ENCODE peak calls at places on chromosomes 12 and 14, in eight cellular contexts. U, M, W, T, G, D, J and F are unnamed samples.

GRCh38 chr12:4261655-4262054 is 11.9 kb upstream of the CCND2 start:
- DNase-seq in U (no peak), M (no peak), W (no peak), T (no peak), G (no peak), D (no peak), J (no peak), F (no peak)

GRCh38 chr12:113070117-113070906 is 13.8 kb downstream of the DTX1 start:
- DNase-seq in U (peak; percentile 29), M (no peak), W (no peak), T (no peak), G (no peak), D (no peak), J (no peak), F (no peak)

GRCh38 chr12:83147341-83147740 is 460.6 kb downstream of the TMTC2 start:
- DNase-seq in U (no peak), M (no peak), W (no peak), T (no peak), G (no peak), D (no peak), J (no peak), F (no peak)

GRCh38 chr12:119674560-119674959 is 6.6 kb downstream of the PRKAB1 start:
- DNase-seq in U (no peak), M (no peak), W (no peak), T (no peak), G (no peak), D (no peak), J (no peak), F (no peak)

GRCh38 chr14:68359862-68360552 is 432.9 kb downstream of the ZFP36L1 start:
- DNase-seq in U (no peak), M (peak; percentile 66), W (no peak), T (peak; percentile 45), G (no peak), D (peak; percentile 25), J (peak; percentile 87), F (peak; percentile 41)

GRCh38 chr14:53278602-53279506 is 125.7 kb upstream of the DDHD1 start:
- DNase-seq in U (no peak), M (no peak), W (peak; percentile 73), T (peak; percentile 28), G (no peak), D (peak; percentile 31), J (no peak), F (no peak)

GRCh38 chr12:82685721-82686222 is 934 bp upstream of the TMTC2 start:
- DNase-seq in U (peak; percentile 94), M (peak; percentile 93), W (peak; percentile 87), T (peak; percentile 98), G (peak; percentile 88), D (peak; percentile 94), J (peak; percentile 93), F (peak; percentile 98)

GRCh38 chr14:70622111-70622712 is 19.5 kb upstream of the TTC9 start:
- DNase-seq in U (peak; percentile 68), M (no peak), W (peak; percentile 52), T (peak; percentile 53), G (peak; percentile 36), D (peak; percentile 12), J (peak; percentile 68), F (peak; percentile 74)

GRCh38 chr14:32508281-32508680 is 179.2 kb downstream of the AKAP6 start:
- DNase-seq in U (no peak), M (no peak), W (peak; percentile 27), T (peak; percentile 44), G (no peak), D (peak; percentile 55), J (no peak), F (peak; percentile 40)

GRCh38 chr12:19867151-19867550 is 427.9 kb downstream of the AEBP2 start:
- DNase-seq in U (no peak), M (no peak), W (no peak), T (peak; percentile 39), G (no peak), D (no peak), J (no peak), F (no peak)

GRCh38 chr12:26195641-26196423 is 459 bp downstream of the SSPN start:
- DNase-seq in U (no peak), M (peak; percentile 59), W (peak; percentile 70), T (peak; percentile 76), G (peak; percentile 31), D (peak; percentile 52), J (no peak), F (peak; percentile 48)

GRCh38 chr14:22493143-22493542 is 95.9 kb downstream of the DAD1 start:
- DNase-seq in U (no peak), M (no peak), W (no peak), T (no peak), G (no peak), D (no peak), J (no peak), F (no peak)

GRCh38 chr12:116609715-116610114 is 50.5 kb downstream of the MAP1LC3B2 start:
- DNase-seq in U (peak; percentile 20), M (no peak), W (no peak), T (peak; percentile 24), G (no peak), D (no peak), J (peak; percentile 54), F (peak; percentile 44)

GRCh38 chr14:70640938-70641547 is 673 bp upstream of the TTC9 start:
- DNase-seq in U (peak; percentile 55), M (no peak), W (peak; percentile 64), T (peak; percentile 43), G (peak; percentile 24), D (peak; percentile 30), J (no peak), F (peak; percentile 22)

GRCh38 chr14:103232831-103233319 is 101.2 kb upstream of the EIF5 start:
- DNase-seq in U (no peak), M (no peak), W (no peak), T (no peak), G (no peak), D (no peak), J (no peak), F (no peak)

GRCh38 chr14:33556382-33557121 is 394.3 kb downstream of the EGLN3 start:
- DNase-seq in U (no peak), M (no peak), W (peak; percentile 63), T (peak; percentile 63), G (no peak), D (no peak), J (no peak), F (peak; percentile 68)

GRCh38 chr12:15601210-15601800 is 187.9 kb downstream of the EPS8 start:
- DNase-seq in U (no peak), M (no peak), W (peak; percentile 87), T (peak; percentile 92), G (no peak), D (peak; percentile 96), J (no peak), F (no peak)

GRCh38 chr14:59632381-59632780 is 55.8 kb upstream of the CCDC175 start:
- DNase-seq in U (no peak), M (no peak), W (peak; percentile 16), T (peak; percentile 40), G (peak; percentile 27), D (peak; percentile 24), J (no peak), F (peak; percentile 40)

GRCh38 chr14:51445001-51445390 is 204.9 kb downstream of the TMX1 start:
- DNase-seq in U (no peak), M (no peak), W (no peak), T (no peak), G (no peak), D (no peak), J (no peak), F (peak; percentile 27)

GRCh38 chr14:87368751-87369150 is 624.2 kb downstream of the GALC start:
- DNase-seq in U (no peak), M (no peak), W (no peak), T (no peak), G (no peak), D (no peak), J (no peak), F (no peak)

GRCh38 chr12:20567413-20567812 is 127.7 kb upstream of the SLCO1C1 start:
- DNase-seq in U (no peak), M (no peak), W (no peak), T (no peak), G (no peak), D (no peak), J (no peak), F (peak; percentile 39)

GRCh38 chr14:24774167-24774915 is 140.4 kb upstream of the GZMB start:
- DNase-seq in U (no peak), M (no peak), W (no peak), T (no peak), G (no peak), D (no peak), J (no peak), F (no peak)

GRCh38 chr14:103228076-103228806 is 105.0 kb downstream of the TNFAIP2 start:
- DNase-seq in U (no peak), M (no peak), W (no peak), T (no peak), G (no peak), D (no peak), J (no peak), F (no peak)

GRCh38 chr14:81805785-81806184 is 272.1 kb upstream of the SEL1L start:
- DNase-seq in U (no peak), M (no peak), W (no peak), T (no peak), G (no peak), D (no peak), J (no peak), F (no peak)

GRCh38 chr12:132121283-132121682 is 22.8 kb downstream of the DDX51 start:
- DNase-seq in U (no peak), M (no peak), W (no peak), T (no peak), G (no peak), D (no peak), J (no peak), F (no peak)
- H3K36me3 ChIP-seq in U (peaks cover 10% of the 10 kb centered on the region), M (no peaks in the 10 kb centered on the region), W (peaks cover 3% of the 10 kb centered on the region), T (peaks cover 48% of the 10 kb centered on the region), G (peaks cover 73% of the 10 kb centered on the region), D (peaks cover 26% of the 10 kb centered on the region), J (no peaks in the 10 kb centered on the region), F (peaks cover 31% of the 10 kb centered on the region)

GRCh38 chr14:100142073-100143040 is 17.1 kb downstream of the DEGS2 start:
- DNase-seq in U (no peak), M (peak; percentile 51), W (no peak), T (no peak), G (no peak), D (no peak), J (no peak), F (peak; percentile 53)
- H3K36me3 ChIP-seq in U (peaks cover 58% of the 10 kb centered on the region), M (no peaks in the 10 kb centered on the region), W (no peaks in the 10 kb centered on the region), T (no peaks in the 10 kb centered on the region), G (peaks cover 48% of the 10 kb centered on the region), D (no peaks in the 10 kb centered on the region), J (no peaks in the 10 kb centered on the region), F (no peaks in the 10 kb centered on the region)

GRCh38 chr14:100140452-100141132 is 18.9 kb downstream of the DEGS2 start:
- DNase-seq in U (no peak), M (no peak), W (no peak), T (no peak), G (peak; percentile 38), D (no peak), J (no peak), F (peak; percentile 40)
- H3K36me3 ChIP-seq in U (peaks cover 75% of the 10 kb centered on the region), M (no peaks in the 10 kb centered on the region), W (no peaks in the 10 kb centered on the region), T (no peaks in the 10 kb centered on the region), G (peaks cover 64% of the 10 kb centered on the region), D (no peaks in the 10 kb centered on the region), J (no peaks in the 10 kb centered on the region), F (no peaks in the 10 kb centered on the region)

DNA sequence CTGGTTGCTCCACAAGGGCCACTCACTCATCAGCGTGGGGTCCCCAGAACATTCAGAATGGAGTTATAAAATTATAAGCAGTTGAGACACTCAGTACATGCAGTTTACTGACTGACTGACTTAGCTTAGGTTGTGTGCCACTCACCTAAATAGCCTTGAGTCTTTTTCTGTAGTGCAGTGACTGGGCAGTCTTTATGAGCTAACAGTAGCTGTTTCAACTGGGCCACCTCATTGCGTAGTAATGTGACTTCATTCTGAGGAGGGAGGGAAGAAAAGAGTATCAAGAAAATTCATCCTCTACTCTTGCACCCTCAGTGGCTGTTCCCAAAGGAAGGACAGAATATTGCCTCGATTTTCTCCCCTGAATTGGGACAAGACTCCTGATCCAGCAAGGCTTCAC is 15.8 kb upstream of the NPFF start:
- DNase-seq in U (no peak), M (no peak), W (no peak), T (peak; percentile 16), G (no peak), D (no peak), J (no peak), F (no peak)
- H3K36me3 ChIP-seq in U (peaks cover 31% of the 10 kb centered on the region), M (no peaks in the 10 kb centered on the region), W (peaks cover 29% of the 10 kb centered on the region), T (peaks cover 59% of the 10 kb centered on the region), G (peaks cover 79% of the 10 kb centered on the region), D (peaks cover 7% of the 10 kb centered on the region), J (no peaks in the 10 kb centered on the region), F (peaks cover 49% of the 10 kb centered on the region)